ENCODE peak calls at places on chromosome 10, in eight cellular contexts. Z is A549, F is adrenal gland, C is right lobe of liver, U is HCT116, J is Peyer's patch, K is esophagus squamous epithelium, A is heart left ventricle. E is an unnamed sample.

GRCh38 chr10:67926956-67927355 is 42.5 kb downstream of the SIRT1 start:
- DNase-seq in A (no peak), K (no peak), U (no peak), F (no peak), J (no peak), C (no peak), Z (no peak), E (no peak)

GRCh38 chr10:84329986-84330651 is 1.7 kb downstream of the CCSER2 start:
- DNase-seq in A (no peak), Z (no peak), J (no peak), C (no peak), U (no peak), F (no peak), K (no peak), E (no peak)

GRCh38 chr10:96719850-96720421 is 378 bp downstream of the PIK3AP1 start:
- DNase-seq in C (peak; percentile 87), A (peak; percentile 70), U (peak; percentile 19), F (peak; percentile 44), Z (peak; percentile 49), K (peak; percentile 31), J (peak; percentile 76), E (peak; percentile 95)

GRCh38 chr10:124197301-124198148 is 104.1 kb upstream of the CHST15 start:
- DNase-seq in J (no peak), C (no peak), U (no peak), F (no peak), K (no peak), Z (no peak), A (no peak), E (no peak)

GRCh38 chr10:124588736-124589451 is 127.3 kb downstream of the LHPP start:
- DNase-seq in K (no peak), J (peak; percentile 68), C (peak; percentile 50), Z (no peak), A (peak; percentile 53), U (no peak), F (peak; percentile 95), E (peak; percentile 37)

GRCh38 chr10:69668722-69669121 is 38.7 kb downstream of the FAM241B start:
- DNase-seq in C (no peak), K (no peak), U (no peak), A (no peak), F (no peak), J (no peak), Z (no peak), E (peak; percentile 15)

GRCh38 chr10:33180390-33180789 is 154.1 kb downstream of the NRP1 start:
- DNase-seq in A (no peak), F (no peak), U (no peak), K (no peak), Z (no peak), J (no peak), C (no peak), E (no peak)

GRCh38 chr10:56481521-56482091 is 120.5 kb upstream of the ZWINT start:
- DNase-seq in U (no peak), C (no peak), K (no peak), Z (no peak), J (no peak), A (no peak), F (no peak), E (no peak)

GRCh38 chr10:26725837-26726727 is 28.6 kb downstream of the PDSS1 start:
- DNase-seq in U (peak; percentile 13), C (peak; percentile 72), K (no peak), A (peak; percentile 56), Z (peak; percentile 63), J (peak; percentile 70), F (peak; percentile 68), E (peak; percentile 57)

GRCh38 chr10:91700273-91700672 is 67.4 kb upstream of the PPP1R3C start:
- DNase-seq in K (no peak), U (no peak), A (no peak), F (no peak), C (no peak), Z (no peak), J (no peak), E (no peak)

GRCh38 chr10:132687893-132688579 is 97.9 kb downstream of the NKX6-2 start:
- DNase-seq in K (no peak), A (no peak), C (peak; percentile 34), Z (no peak), J (peak; percentile 18), F (no peak), U (no peak), E (no peak)

GRCh38 chr10:110547139-110547761 is 20.2 kb upstream of the SMC3 start:
- DNase-seq in C (no peak), J (no peak), F (no peak), A (no peak), U (peak; percentile 66), K (no peak), Z (peak; percentile 69), E (peak; percentile 73)

GRCh38 chr10:17599089-17599488 is 18.1 kb downstream of the HACD1 start:
- DNase-seq in F (no peak), K (no peak), A (no peak), J (no peak), U (peak; percentile 13), C (no peak), Z (peak; percentile 40), E (peak; percentile 18)

GRCh38 chr10:118290471-118290995 is 51.6 kb downstream of the FAM204A start:
- DNase-seq in C (no peak), A (no peak), F (no peak), K (no peak), U (no peak), J (no peak), Z (no peak), E (no peak)

GRCh38 chr10:32379314-32379949 is 32.5 kb upstream of the EPC1 start:
- DNase-seq in J (no peak), K (no peak), Z (peak; percentile 66), U (peak; percentile 62), C (no peak), F (no peak), A (no peak), E (peak; percentile 73)

GRCh38 chr10:88965016-88965415 is 12.4 kb upstream of the ACTA2 start:
- DNase-seq in F (no peak), C (no peak), A (no peak), U (no peak), Z (no peak), J (no peak), K (no peak), E (no peak)

GRCh38 chr10:35613597-35614226 is 8.6 kb downstream of the GJD4 start:
- DNase-seq in U (no peak), A (no peak), K (no peak), J (no peak), Z (peak; percentile 46), C (no peak), F (no peak), E (peak; percentile 3)

GRCh38 chr10:110409926-110410325 is 87.8 kb upstream of the DUSP5 start:
- DNase-seq in J (no peak), Z (no peak), K (no peak), F (no peak), C (no peak), U (no peak), A (no peak), E (no peak)

GRCh38 chr10:100908378-100908777 is 4.4 kb upstream of the SLF2 start:
- DNase-seq in U (no peak), C (no peak), Z (no peak), F (no peak), A (no peak), K (no peak), J (no peak), E (no peak)

DNA sequence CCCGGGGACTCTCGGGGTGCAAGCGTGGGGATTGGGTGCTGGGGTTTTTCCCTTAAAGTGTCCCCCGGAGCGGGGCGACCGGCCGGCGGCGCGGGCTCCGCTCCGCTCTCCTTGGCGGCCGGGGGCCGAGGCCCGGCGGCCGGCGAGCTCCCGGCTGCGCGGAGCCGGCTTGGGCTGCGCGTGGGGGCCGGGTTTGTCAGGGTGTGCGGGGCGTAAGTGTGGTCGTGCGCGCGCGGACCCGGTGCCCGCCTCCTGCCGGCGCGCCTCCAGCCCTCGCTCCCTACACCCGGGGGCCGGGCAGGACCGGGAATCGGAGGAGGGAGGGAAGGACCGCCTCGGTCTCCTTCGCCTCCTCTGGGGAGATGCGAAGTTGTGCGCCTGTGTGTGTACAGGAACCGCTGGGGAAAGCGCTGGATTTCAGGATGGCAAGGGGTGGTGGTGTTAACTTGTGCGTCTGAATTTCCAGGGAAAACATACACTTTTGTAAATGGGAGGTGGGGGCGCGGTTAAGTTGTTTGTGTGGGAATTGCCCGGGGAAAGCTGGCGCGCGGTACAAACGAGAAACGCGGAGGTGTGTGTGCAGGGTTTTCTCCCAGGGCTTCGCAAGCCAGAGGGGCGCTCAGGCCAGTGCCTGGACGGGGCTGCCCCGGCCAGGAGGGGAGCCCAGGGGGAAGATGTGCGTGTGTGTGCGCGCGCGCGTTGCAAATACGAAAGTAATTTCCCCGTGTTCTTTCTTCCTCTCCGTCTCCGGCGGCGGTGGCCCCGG is 742 bp downstream of the ZMIZ1 start:
- DNase-seq in J (peak; percentile 75), C (peak; percentile 76), K (no peak), U (no peak), F (peak; percentile 68), A (peak; percentile 56), Z (peak; percentile 29), E (peak; percentile 69)
- TF ChIP-seq POLR2A in J (no peak), C (no peak), K (no peak), U (no peak), F (peak; percentile 8), A (no peak), Z (no peak), E (no peak)

DNA sequence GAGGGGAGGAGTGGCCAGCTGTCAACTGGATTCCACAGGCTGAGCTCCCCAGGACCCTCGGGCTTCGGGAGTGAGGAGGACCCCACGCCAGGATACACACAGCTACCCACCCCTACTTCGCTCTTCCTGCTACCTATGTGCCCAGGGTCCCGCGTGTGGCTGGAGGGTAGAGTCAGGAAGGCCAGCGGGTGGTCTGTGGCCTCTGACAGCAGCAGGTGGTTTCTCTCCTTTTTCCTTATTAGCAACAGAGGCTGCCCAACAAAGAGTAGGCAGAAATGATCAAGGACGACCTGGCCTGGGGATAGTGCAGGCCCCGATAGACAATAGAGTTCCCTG is 1.1 kb upstream of the KCNMA1 start:
- DNase-seq in C (no peak), F (no peak), U (no peak), K (no peak), J (no peak), A (no peak), Z (no peak), E (no peak)
- H3K4me3 ChIP-seq in C (peak overlapping the region; percentile 51), F (peak overlapping the region; percentile 56), U (no peak overlapping the region), K (peak overlapping the region; percentile 50), J (no peak overlapping the region), A (peak overlapping the region; percentile 53), Z (peak overlapping the region; percentile 90), E (no peak overlapping the region)

DNA sequence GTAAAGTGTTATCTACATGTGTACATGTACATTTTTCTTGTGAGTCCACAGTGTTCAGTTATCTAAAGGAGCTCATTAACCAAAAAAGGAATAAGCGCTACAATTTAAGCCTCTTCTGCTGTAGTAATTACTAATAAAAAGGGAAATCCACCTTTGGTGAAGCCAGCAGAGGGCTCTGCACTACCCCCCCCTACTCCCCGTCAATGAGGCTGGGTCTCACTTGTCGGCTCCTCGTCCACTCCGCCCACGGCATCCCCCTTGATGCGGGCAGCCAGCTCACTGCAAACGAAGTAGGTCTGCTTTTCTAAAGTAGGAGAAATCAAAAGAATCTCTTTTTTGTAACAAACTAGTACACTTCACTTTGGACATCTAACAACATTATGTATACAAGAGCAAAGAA is 4.7 kb upstream of the WASHC2A start:
- DNase-seq in C (no peak), Z (no peak), U (no peak), J (no peak), K (no peak), F (no peak), A (no peak), E (no peak)
- TF ChIP-seq CTCF in C (no peak), Z (peak; percentile 19), U (no peak), J (no peak), K (no peak), F (no peak), A (no peak), E (peak; percentile 8)

GRCh38 chr10:43396928-43397624 is 11.9 kb downstream of the HNRNPF start:
- DNase-seq in K (peak; percentile 51), U (peak; percentile 76), Z (peak; percentile 95), J (peak; percentile 96), C (peak; percentile 97), F (peak; percentile 96), A (peak; percentile 91), E (peak; percentile 95)
- TF ChIP-seq POLR2A in K (peak; percentile 71), U (no peak), Z (peak; percentile 19), J (peak; percentile 88), C (peak; percentile 92), F (peak; percentile 75), A (no peak), E (peak; percentile 35)

E was measured in NB4.